ENCODE peak calls at places on chromosomes 11 and 22, in nine cellular contexts. E is activated naive CD4-positive, alpha-beta T cell treated with anti-CD3 and anti-CD28 coated beads, Interleukin-2, amount 10 ng/mL, durations not matched to agents 7 days and 5 days; U is GM10248; K is fibroblast of mammary gland; Y is T-helper 2 cell; W is activated CD8-positive, alpha-beta memory T cell treated with anti-CD3 and anti-CD28 coated beads, Interleukin-2, amount 50 U/mL, for 48 hours; L is suprapubic skin; J is stimulated activated CD8-positive, alpha-beta memory T cell treated with anti-CD3 and anti-CD28 coated beads, Interleukin-4, amount 100 ng/mL, for 1 hour; M is DMS 273 treated with DMSO at 0.1 percent for 48 hours. I is an unnamed sample.
A peak's percentile ranks its signal among the peaks of the same experiment; 100 is the strongest.

GRCh38 chr22:29914165-29914564 is 31.2 kb downstream of the MTMR3 start:
- DNase-seq in E (no peak), J (no peak), Y (no peak), W (no peak), K (peak; percentile 85), L (no peak), M (no peak), U (no peak), I (no peak)

GRCh38 chr22:24205438-24206189 is 24.3 kb downstream of the SUSD2 start:
- DNase-seq in J (no peak), E (no peak), K (no peak), M (no peak), Y (no peak), U (no peak), W (no peak), L (no peak), I (peak; percentile 84)

GRCh38 chr11:116930177-116930576 is 92.8 kb upstream of the APOA1 start:
- DNase-seq in J (no peak), W (no peak), Y (no peak), L (no peak), M (no peak), K (peak; percentile 32), U (peak; percentile 20), E (peak; percentile 70), I (peak; percentile 57)

GRCh38 chr11:77065878-77066228 is 918 bp upstream of the CAPN5 start:
- DNase-seq in J (no peak), U (no peak), M (no peak), Y (no peak), L (peak; percentile 78), W (no peak), E (no peak), K (peak; percentile 73), I (no peak)

GRCh38 chr22:37716708-37717107 is 19.9 kb downstream of the TRIOBP start:
- DNase-seq in L (no peak), K (peak; percentile 90), W (no peak), M (no peak), E (no peak), Y (no peak), J (no peak), U (no peak), I (no peak)

GRCh38 chr11:58742981-58743880 is 11.5 kb upstream of the GLYAT start:
- DNase-seq in L (no peak), M (no peak), W (no peak), E (no peak), Y (no peak), U (no peak), K (no peak), J (no peak), I (no peak)

GRCh38 chr11:22432331-22433065 is 94.3 kb downstream of the SLC17A6 start:
- DNase-seq in K (peak; percentile 10), J (no peak), M (peak; percentile 81), W (no peak), U (peak; percentile 15), E (no peak), L (peak; percentile 62), Y (no peak), I (no peak)

GRCh38 chr11:20112291-20113146 is 47.8 kb downstream of the DBX1 start:
- DNase-seq in E (no peak), M (peak; percentile 73), W (no peak), U (no peak), Y (no peak), J (no peak), K (peak; percentile 98), L (peak; percentile 72), I (no peak)

GRCh38 chr11:69351460-69351859 is 57.5 kb downstream of the MYEOV start:
- DNase-seq in M (no peak), W (no peak), E (no peak), K (peak; percentile 65), U (no peak), L (no peak), J (no peak), Y (no peak), I (no peak)

GRCh38 chr11:85647078-85647477 is 689 bp upstream of the TMEM126A start:
- DNase-seq in L (no peak), U (no peak), Y (no peak), M (no peak), W (no peak), K (no peak), J (no peak), E (no peak), I (no peak)

GRCh38 chr11:47000033-47000432 is 63.5 kb downstream of the CSTPP1 start:
- DNase-seq in E (no peak), K (no peak), M (no peak), L (no peak), U (no peak), Y (no peak), J (no peak), W (no peak), I (no peak)

GRCh38 chr22:32904044-32904443 is 102.5 kb downstream of the TIMP3 start:
- DNase-seq in K (peak; percentile 44), E (peak; percentile 39), Y (no peak), J (no peak), U (no peak), L (no peak), W (no peak), M (no peak), I (peak; percentile 17)

GRCh38 chr11:66183581-66184048 is 84.8 kb upstream of the RAB1B start:
- DNase-seq in Y (no peak), U (no peak), W (no peak), J (no peak), L (no peak), E (no peak), K (peak; percentile 17), M (no peak), I (no peak)

GRCh38 chr11:118885831-118886571 is 2.3 kb downstream of the CXCR5 start:
- DNase-seq in Y (no peak), J (no peak), E (no peak), K (no peak), W (no peak), M (no peak), U (no peak), L (no peak), I (no peak)

GRCh38 chr11:105903113-105903512 is 118.9 kb downstream of the MSANTD4 start:
- DNase-seq in K (no peak), E (no peak), J (no peak), W (no peak), U (no peak), Y (no peak), M (no peak), L (no peak), I (no peak)

GRCh38 chr22:38346506-38346905 is 29.3 kb upstream of the CSNK1E start:
- DNase-seq in K (no peak), L (peak; percentile 50), W (peak; percentile 41), U (no peak), E (no peak), M (no peak), Y (no peak), J (no peak), I (no peak)

GRCh38 chr11:26229270-26229669 is 102.7 kb upstream of the ANO3 start:
- DNase-seq in Y (no peak), E (no peak), L (no peak), K (peak; percentile 99), J (no peak), M (no peak), W (no peak), U (no peak), I (no peak)

GRCh38 chr11:16610213-16610737 is 128.2 kb upstream of the C11orf58 start:
- DNase-seq in K (no peak), J (no peak), Y (no peak), W (no peak), M (no peak), E (no peak), L (no peak), U (no peak), I (no peak)

GRCh38 chr11:59674291-59674690 is 5.5 kb upstream of the PATL1 start:
- DNase-seq in M (no peak), E (no peak), L (no peak), U (no peak), W (no peak), Y (no peak), J (no peak), K (no peak), I (no peak)

GRCh38 chr11:1929621-1930447 is 10.3 kb downstream of the TNNT3 start:
- DNase-seq in W (no peak), M (no peak), L (no peak), U (no peak), K (no peak), E (peak; percentile 19), Y (no peak), J (no peak), I (no peak)

GRCh38 chr22:42788021-42788420 is 67.4 kb upstream of the A4GALT start:
- DNase-seq in M (no peak), L (no peak), J (no peak), K (no peak), Y (no peak), E (no peak), U (no peak), W (no peak), I (no peak)

GRCh38 chr11:121221801-121222200 is 70.8 kb upstream of the SC5D start:
- DNase-seq in J (no peak), M (no peak), U (no peak), W (no peak), L (no peak), K (no peak), Y (no peak), E (no peak), I (no peak)

GRCh38 chr11:10488581-10489443 is 33.7 kb downstream of the AMPD3 start:
- DNase-seq in U (peak; percentile 62), M (no peak), L (no peak), J (no peak), Y (no peak), E (no peak), K (no peak), W (peak; percentile 37), I (peak; percentile 87)

GRCh38 chr22:36341640-36342041 is 46.1 kb downstream of the MYH9 start:
- DNase-seq in M (no peak), J (no peak), U (no peak), Y (no peak), E (no peak), L (no peak), K (no peak), W (no peak), I (no peak)

GRCh38 chr11:80533463-80533862 is 1092.6 kb upstream of the TENM4 start:
- DNase-seq in U (no peak), Y (no peak), E (no peak), K (no peak), J (no peak), M (no peak), W (no peak), L (no peak), I (no peak)

GRCh38 chr11:117052196-117053149 is 45.8 kb downstream of the SIK3 start:
- DNase-seq in W (no peak), K (no peak), L (no peak), U (no peak), J (no peak), Y (no peak), M (no peak), E (no peak), I (no peak)

GRCh38 chr11:80726236-80726635 is 1285.4 kb upstream of the TENM4 start:
- DNase-seq in E (no peak), M (no peak), J (no peak), U (no peak), W (no peak), K (no peak), L (no peak), Y (no peak), I (no peak)

I was measured in MM.1S.